ENCODE peak calls at places on chromosomes 12 and 14, in five cellular contexts. Y is amniotic epithelial cell, Z is spleen, A is T-helper 1 cell, K is head of caudate nucleus. D is an unnamed sample.

GRCh38 chr12:123879691-123880090 is 92.9 kb downstream of the CCDC92 start:
- DNase-seq in Y (no peak), K (no peak), A (no peak), Z (no peak), D (no peak)

GRCh38 chr14:100416921-100417451 is 93.8 kb downstream of the SLC25A47 start:
- DNase-seq in Y (peak), Z (no peak), K (no peak), A (no peak), D (no peak)

GRCh38 chr12:64318605-64319004 is 72.0 kb downstream of the C12orf56 start:
- DNase-seq in Y (peak), A (no peak), K (no peak), Z (no peak), D (no peak)

GRCh38 chr12:10457760-10458159 is 4.6 kb upstream of the KLRC1 start:
- DNase-seq in Z (peak), Y (no peak), K (no peak), A (no peak), D (no peak)

GRCh38 chr14:73462078-73462715 is 3.9 kb upstream of the NUMB start:
- DNase-seq in A (no peak), K (peak), Z (no peak), Y (peak), D (no peak)

GRCh38 chr14:32940711-32941667 is 2.3 kb downstream of the NPAS3 start:
- DNase-seq in Y (no peak), Z (no peak), K (no peak), A (no peak), D (no peak)

GRCh38 chr14:22994762-22995275 is 12.5 kb upstream of the AJUBA start:
- DNase-seq in Z (no peak), A (no peak), K (peak), Y (peak), D (no peak)

GRCh38 chr14:75939200-75939599 is 42.6 kb downstream of the TGFB3 start:
- DNase-seq in Z (no peak), K (no peak), Y (no peak), A (no peak), D (no peak)

GRCh38 chr14:100747021-100747586 is 20.4 kb downstream of the DLK1 start:
- DNase-seq in Y (peak), A (no peak), K (no peak), Z (peak), D (no peak)

GRCh38 chr14:96072076-96072475 is 32.9 kb downstream of the C14orf132 start:
- DNase-seq in Z (peak), K (no peak), Y (no peak), A (no peak), D (no peak)

GRCh38 chr12:104684884-104685283 is 228.1 kb downstream of the CHST11 start:
- DNase-seq in A (no peak), Y (peak), K (no peak), Z (no peak), D (no peak)

GRCh38 chr14:100865682-100866591 is 37.6 kb downstream of the RTL1 start:
- DNase-seq in Y (no peak), K (no peak), A (no peak), Z (peak), D (no peak)

GRCh38 chr12:124758266-124759200 is 105.1 kb downstream of the SCARB1 start:
- DNase-seq in A (no peak), Y (no peak), K (no peak), Z (no peak), D (no peak)

GRCh38 chr12:64714551-64714968 is 44.6 kb downstream of the GNS start:
- DNase-seq in Y (no peak), Z (no peak), A (no peak), K (peak), D (no peak)

D was measured in T follicular helper cell.